ENCODE peak calls at places on chromosomes 2 and 18, in four cellular contexts. One of them, this sample, is unnamed. For H3K36me3, the result is how much of the 10 kb centered on the place peaks cover.

GRCh38 chr2:158969717-158970521 is 1.5 kb downstream of the TANC1 start:
- DNase-seq in heart right ventricle: peak
- DNase-seq in uterus: peak
- DNase-seq in upper lobe of left lung: peak
- DNase-seq in this sample: peak

GRCh38 chr2:80252294-80252986 is 52.1 kb downstream of the LRRTM1 start:
- DNase-seq in heart right ventricle: no peak
- DNase-seq in uterus: no peak
- DNase-seq in upper lobe of left lung: no peak
- DNase-seq in this sample: no peak

GRCh38 chr2:39422700-39423099 is 14.4 kb downstream of the MAP4K3 start:
- DNase-seq in heart right ventricle: no peak
- DNase-seq in uterus: no peak
- DNase-seq in upper lobe of left lung: no peak
- DNase-seq in this sample: no peak

GRCh38 chr2:44075536-44075935 is 79.7 kb upstream of the LRPPRC start:
- DNase-seq in heart right ventricle: no peak
- DNase-seq in uterus: no peak
- DNase-seq in upper lobe of left lung: no peak
- DNase-seq in this sample: no peak

GRCh38 chr2:121774216-121774615 is 18.8 kb downstream of the TSN start:
- DNase-seq in heart right ventricle: no peak
- DNase-seq in uterus: no peak
- DNase-seq in upper lobe of left lung: no peak
- DNase-seq in this sample: no peak

GRCh38 chr2:57981369-57981768 is 65.2 kb upstream of the VRK2 start:
- DNase-seq in heart right ventricle: no peak
- DNase-seq in uterus: no peak
- DNase-seq in upper lobe of left lung: no peak
- DNase-seq in this sample: no peak

GRCh38 chr2:19837235-19837766 is 64.5 kb downstream of the TTC32 start:
- DNase-seq in heart right ventricle: no peak
- DNase-seq in uterus: no peak
- DNase-seq in upper lobe of left lung: no peak
- DNase-seq in this sample: no peak

GRCh38 chr2:8132371-8132831 is 549.5 kb upstream of the ID2 start:
- DNase-seq in heart right ventricle: peak
- DNase-seq in uterus: no peak
- DNase-seq in upper lobe of left lung: no peak
- DNase-seq in this sample: no peak

GRCh38 chr2:72263043-72263780 is 115.5 kb upstream of the CYP26B1 start:
- DNase-seq in heart right ventricle: no peak
- DNase-seq in uterus: no peak
- DNase-seq in upper lobe of left lung: no peak
- DNase-seq in this sample: no peak

GRCh38 chr2:68925298-68925885 is 27.3 kb downstream of the GKN2 start:
- DNase-seq in heart right ventricle: no peak
- DNase-seq in uterus: no peak
- DNase-seq in upper lobe of left lung: no peak
- DNase-seq in this sample: no peak

GRCh38 chr2:94873362-94874276 is 2.4 kb downstream of the TEKT4 start:
- DNase-seq in heart right ventricle: no peak
- DNase-seq in uterus: no peak
- DNase-seq in upper lobe of left lung: no peak
- DNase-seq in this sample: peak

GRCh38 chr2:53739057-53739456 is 28.5 kb upstream of the CHAC2 start:
- DNase-seq in heart right ventricle: no peak
- DNase-seq in uterus: no peak
- DNase-seq in upper lobe of left lung: no peak
- DNase-seq in this sample: no peak

GRCh38 chr2:113390133-113390849 is 47.2 kb upstream of the ZNG1B start:
- DNase-seq in heart right ventricle: no peak
- DNase-seq in uterus: peak
- DNase-seq in upper lobe of left lung: peak
- DNase-seq in this sample: no peak

GRCh38 chr18:23291456-23292205 is 156.3 kb downstream of the CABLES1 start:
- DNase-seq in heart right ventricle: no peak
- DNase-seq in uterus: no peak
- DNase-seq in upper lobe of left lung: no peak
- DNase-seq in this sample: no peak

GRCh38 chr2:129902731-129903585 is 76.5 kb upstream of the RAB6C start:
- DNase-seq in heart right ventricle: no peak
- DNase-seq in uterus: no peak
- DNase-seq in upper lobe of left lung: no peak
- DNase-seq in this sample: peak

GRCh38 chr2:103232882-103233281 is 471.1 kb downstream of the TMEM182 start:
- DNase-seq in heart right ventricle: no peak
- DNase-seq in uterus: no peak
- DNase-seq in upper lobe of left lung: no peak
- DNase-seq in this sample: no peak

GRCh38 chr2:233025706-233026105 is 6.8 kb upstream of the NEU2 start:
- DNase-seq in heart right ventricle: no peak
- DNase-seq in uterus: no peak
- DNase-seq in upper lobe of left lung: no peak
- DNase-seq in this sample: no peak

GRCh38 chr18:63552581-63552980 is 10.4 kb downstream of the SERPINB12 start:
- DNase-seq in heart right ventricle: no peak
- DNase-seq in uterus: no peak
- DNase-seq in upper lobe of left lung: no peak
- DNase-seq in this sample: no peak

GRCh38 chr18:36471393-36471792 is 173.9 kb downstream of the FHOD3 start:
- DNase-seq in heart right ventricle: no peak
- DNase-seq in uterus: no peak
- DNase-seq in upper lobe of left lung: no peak
- DNase-seq in this sample: no peak

GRCh38 chr2:85199692-85200091 is 66.5 kb downstream of the TCF7L1 start:
- DNase-seq in heart right ventricle: no peak
- DNase-seq in uterus: no peak
- DNase-seq in upper lobe of left lung: no peak
- DNase-seq in this sample: no peak

GRCh38 chr2:238133499-238134392 is 4.7 kb upstream of the KLHL30 start:
- DNase-seq in heart right ventricle: peak
- DNase-seq in uterus: no peak
- DNase-seq in upper lobe of left lung: no peak
- DNase-seq in this sample: no peak

GRCh38 chr2:1539973-1540372 is 126.7 kb downstream of the TPO start:
- DNase-seq in heart right ventricle: no peak
- DNase-seq in uterus: no peak
- DNase-seq in upper lobe of left lung: no peak
- DNase-seq in this sample: no peak

GRCh38 chr18:9565407-9565806 is 49.0 kb downstream of the PPP4R1 start:
- DNase-seq in heart right ventricle: no peak
- DNase-seq in uterus: no peak
- DNase-seq in upper lobe of left lung: no peak
- DNase-seq in this sample: no peak

GRCh38 chr18:9571546-9571945 is 42.8 kb downstream of the PPP4R1 start:
- DNase-seq in heart right ventricle: no peak
- DNase-seq in uterus: no peak
- DNase-seq in upper lobe of left lung: no peak
- DNase-seq in this sample: no peak

GRCh38 chr18:9570255-9570654 is 44.1 kb downstream of the PPP4R1 start:
- DNase-seq in heart right ventricle: no peak
- DNase-seq in uterus: no peak
- DNase-seq in upper lobe of left lung: no peak
- DNase-seq in this sample: no peak

GRCh38 chr18:9568186-9568585 is 46.2 kb downstream of the PPP4R1 start:
- DNase-seq in heart right ventricle: no peak
- DNase-seq in uterus: no peak
- DNase-seq in upper lobe of left lung: no peak
- DNase-seq in this sample: no peak

DNA sequence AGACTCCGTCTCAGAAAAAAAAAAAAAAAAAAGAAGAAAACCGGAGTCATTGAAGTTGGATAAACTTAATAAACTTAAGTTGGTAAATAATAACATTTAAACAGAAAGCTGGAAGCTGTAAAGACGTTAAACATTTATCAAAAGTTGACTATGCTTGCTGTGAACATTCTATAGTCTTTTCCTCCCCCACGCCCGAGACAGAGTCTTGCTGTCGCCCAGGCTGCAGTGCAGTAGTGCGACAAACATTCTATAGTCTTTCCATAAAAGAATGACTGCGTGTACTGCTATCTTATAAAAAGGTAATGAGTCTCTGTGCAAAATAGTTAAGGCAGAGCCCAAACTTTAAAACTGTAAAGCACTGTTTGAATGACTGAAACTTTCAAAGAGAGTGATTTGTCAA is 45.2 kb downstream of the PPP4R1 start:
- DNase-seq in heart right ventricle: no peak
- DNase-seq in uterus: no peak
- DNase-seq in upper lobe of left lung: no peak
- DNase-seq in this sample: no peak
- H3K36me3 ChIP-seq in heart right ventricle: half or more
- H3K36me3 ChIP-seq in uterus: under half
- H3K36me3 ChIP-seq in upper lobe of left lung: under half
- H3K36me3 ChIP-seq in this sample: under half

GRCh38 chr2:216134958-216135541 is 25.9 kb downstream of the XRCC5 start:
- DNase-seq in heart right ventricle: no peak
- DNase-seq in uterus: no peak
- DNase-seq in upper lobe of left lung: no peak
- DNase-seq in this sample: no peak
- H3K36me3 ChIP-seq in heart right ventricle: half or more
- H3K36me3 ChIP-seq in uterus: under half
- H3K36me3 ChIP-seq in upper lobe of left lung: under half
- H3K36me3 ChIP-seq in this sample: under half

GRCh38 chr2:105269426-105269825 is 27.9 kb downstream of the GPR45 start:
- DNase-seq in heart right ventricle: no peak
- DNase-seq in uterus: no peak
- DNase-seq in upper lobe of left lung: no peak
- DNase-seq in this sample: no peak
- H3K36me3 ChIP-seq in heart right ventricle: half or more
- H3K36me3 ChIP-seq in uterus: under half
- H3K36me3 ChIP-seq in upper lobe of left lung: under half
- H3K36me3 ChIP-seq in this sample: under half

GRCh38 chr2:182915369-182916326 is 49.2 kb upstream of the FRZB start:
- DNase-seq in heart right ventricle: no peak
- DNase-seq in uterus: no peak
- DNase-seq in upper lobe of left lung: no peak
- DNase-seq in this sample: no peak
- H3K36me3 ChIP-seq in heart right ventricle: half or more
- H3K36me3 ChIP-seq in uterus: under half
- H3K36me3 ChIP-seq in upper lobe of left lung: under half
- H3K36me3 ChIP-seq in this sample: under half